ENCODE peak calls at places on chromosomes 16 and 17, in five cellular contexts. H is CD4-positive, alpha-beta memory T cell; X is body of pancreas; W is right lobe of liver; L is HCT116. G is an unnamed sample.

GRCh38 chr17:68326681-68327080 is 35.4 kb downstream of the ARSG start:
- DNase-seq in W (no peak), H (no peak), X (no peak), L (no peak), G (no peak)

GRCh38 chr17:46875849-46876352 is 24.5 kb downstream of the WNT9B start:
- DNase-seq in L (no peak), H (no peak), W (no peak), X (peak), G (no peak)

GRCh38 chr17:29621751-29622194 is 939 bp downstream of the CORO6 start:
- DNase-seq in H (no peak), X (no peak), W (no peak), L (no peak), G (no peak)

GRCh38 chr17:40854175-40854814 is 12.7 kb downstream of the KRT12 start:
- DNase-seq in W (no peak), H (no peak), X (no peak), L (peak), G (no peak)

GRCh38 chr16:24002619-24003018 is 166.8 kb downstream of the PRKCB start:
- DNase-seq in W (no peak), H (no peak), X (no peak), L (no peak), G (no peak)

GRCh38 chr17:19023209-19023999 is 18.8 kb upstream of the FAM83G start:
- DNase-seq in X (no peak), L (no peak), H (no peak), W (no peak), G (no peak)

GRCh38 chr17:13230350-13230900 is 212.6 kb upstream of the ELAC2 start:
- DNase-seq in X (no peak), L (no peak), H (no peak), W (no peak), G (no peak)

GRCh38 chr17:57561072-57561861 is 183.8 kb downstream of the CCDC182 start:
- DNase-seq in L (no peak), H (no peak), X (no peak), W (no peak), G (no peak)

GRCh38 chr16:1123525-1124230 is 27.6 kb upstream of the C1QTNF8 start:
- DNase-seq in X (no peak), W (no peak), L (no peak), H (no peak), G (no peak)

GRCh38 chr17:4551141-4551540 is 4.0 kb downstream of the MYBBP1A start:
- DNase-seq in W (no peak), X (no peak), H (no peak), L (no peak), G (no peak)

GRCh38 chr17:4550534-4551039 is 4.6 kb downstream of the MYBBP1A start:
- DNase-seq in X (no peak), H (no peak), W (no peak), L (no peak), G (no peak)

GRCh38 chr17:4548061-4548461 is 7.1 kb downstream of the MYBBP1A start:
- DNase-seq in H (no peak), L (no peak), W (peak), X (no peak), G (no peak)

GRCh38 chr17:4548721-4549531 is 6.3 kb downstream of the MYBBP1A start:
- DNase-seq in W (no peak), X (no peak), H (no peak), L (no peak), G (no peak)

GRCh38 chr17:4549781-4550533 is 5.2 kb downstream of the MYBBP1A start:
- DNase-seq in W (no peak), X (no peak), L (no peak), H (no peak), G (no peak)
- H3K4me3 ChIP-seq in W (no peak), X (no peak), L (no peak), H (no peak), G (no peak)

GRCh38 chr17:4560837-4561241 is 462 bp upstream of the GGT6 start:
- DNase-seq in H (no peak), X (no peak), L (no peak), W (no peak), G (no peak)

GRCh38 chr17:4559851-4560820 is at the start of gene GGT6:
- DNase-seq in W (peak), X (peak), H (no peak), L (no peak), G (no peak)

GRCh38 chr17:4558311-4558972 is 1.9 kb downstream of the GGT6 start:
- DNase-seq in W (no peak), L (no peak), H (no peak), X (no peak), G (no peak)

GRCh38 chr17:4557626-4558310 is 2.6 kb upstream of the MYBBP1A start:
- DNase-seq in H (no peak), W (no peak), L (no peak), X (no peak), G (no peak)

GRCh38 chr17:4559139-4559791 is 1.1 kb downstream of the GGT6 start:
- DNase-seq in H (no peak), X (peak), W (no peak), L (no peak), G (no peak)
- H3K4me3 ChIP-seq in H (no peak), X (no peak), W (no peak), L (no peak), G (no peak)

GRCh38 chr16:50254072-50254471 is 12.3 kb upstream of the ADCY7 start:
- DNase-seq in W (no peak), X (no peak), H (no peak), L (no peak), G (no peak)

GRCh38 chr16:50252082-50252611 is 14.2 kb upstream of the ADCY7 start:
- DNase-seq in W (no peak), H (no peak), L (no peak), X (no peak), G (no peak)

GRCh38 chr16:50251375-50252081 is 14.8 kb upstream of the ADCY7 start:
- DNase-seq in H (no peak), X (peak), L (no peak), W (no peak), G (no peak)

GRCh38 chr16:50253511-50253903 is 12.8 kb upstream of the ADCY7 start:
- DNase-seq in W (no peak), X (no peak), L (no peak), H (no peak), G (no peak)

DNA sequence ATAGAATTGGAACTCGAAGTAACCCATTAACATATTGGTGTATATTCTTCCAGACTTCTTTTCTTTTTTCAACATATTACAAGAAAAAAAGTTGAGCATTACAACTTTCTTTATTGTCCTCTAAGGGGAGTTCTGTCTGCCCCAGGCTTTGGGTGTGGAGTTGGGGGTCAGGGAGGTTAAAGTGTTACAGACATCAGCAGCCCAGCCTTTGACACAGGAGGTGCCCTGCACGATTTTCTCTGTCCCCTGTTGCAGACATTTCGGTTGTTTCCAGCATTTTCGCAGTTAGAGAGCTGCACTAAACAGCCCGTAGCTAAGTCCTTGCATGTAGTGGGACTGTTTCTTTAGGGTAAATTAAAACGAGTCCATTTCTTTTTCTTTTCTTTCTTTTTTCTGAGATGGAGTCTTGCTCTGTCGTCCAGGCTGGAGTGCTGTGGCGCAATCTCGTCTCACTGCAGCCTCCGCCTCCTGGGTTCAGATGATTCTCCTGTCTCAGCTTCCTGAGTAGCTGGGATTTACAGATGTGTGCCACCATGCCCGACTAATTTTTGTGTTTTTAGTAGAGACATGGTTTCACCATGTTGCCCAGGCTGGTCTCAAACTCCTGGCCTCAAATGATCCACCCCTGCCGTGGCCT is 13.4 kb upstream of the ADCY7 start:
- DNase-seq in L (no peak), H (no peak), W (no peak), X (no peak), G (no peak)
- H3K4me3 ChIP-seq in L (no peak), H (no peak), W (no peak), X (no peak), G (no peak)

GRCh38 chr16:78310196-78310595 is 210.7 kb downstream of the WWOX start:
- DNase-seq in W (no peak), X (peak), H (no peak), L (no peak), G (no peak)
- H3K4me3 ChIP-seq in W (no peak), X (no peak), H (no peak), L (no peak), G (no peak)